ENCODE peak calls at places on chromosomes 7 and 10, in nine cellular contexts. One of them, this sample, is unnamed.

GRCh38 chr10:62681211-62681940 is 123.1 kb upstream of the ADO start:
- DNase-seq in heart right ventricle: no peak
- DNase-seq in fibroblast of mammary gland: peak; percentile 18
- DNase-seq in AG10803: no peak
- DNase-seq in CD8-positive, alpha-beta T cell: peak; percentile 85
- DNase-seq in astrocyte of the cerebellum: no peak
- DNase-seq in lower leg skin: no peak
- DNase-seq in right lobe of liver: no peak
- DNase-seq in endodermal cell: peak; percentile 78
- DNase-seq in this sample: peak; percentile 93

GRCh38 chr10:132273966-132274365 is 33.8 kb downstream of the STK32C start:
- DNase-seq in heart right ventricle: no peak
- DNase-seq in fibroblast of mammary gland: no peak
- DNase-seq in AG10803: no peak
- DNase-seq in CD8-positive, alpha-beta T cell: no peak
- DNase-seq in astrocyte of the cerebellum: no peak
- DNase-seq in lower leg skin: no peak
- DNase-seq in right lobe of liver: peak; percentile 23
- DNase-seq in endodermal cell: no peak
- DNase-seq in this sample: no peak

GRCh38 chr7:100632951-100633717 is 8.2 kb downstream of the TFR2 start:
- DNase-seq in heart right ventricle: peak; percentile 19
- DNase-seq in fibroblast of mammary gland: peak; percentile 24
- DNase-seq in AG10803: peak; percentile 13
- DNase-seq in CD8-positive, alpha-beta T cell: peak; percentile 60
- DNase-seq in astrocyte of the cerebellum: no peak
- DNase-seq in lower leg skin: no peak
- DNase-seq in right lobe of liver: no peak
- DNase-seq in endodermal cell: peak; percentile 81
- DNase-seq in this sample: no peak

GRCh38 chr10:102245101-102245931 is at the start of gene GBF1:
- DNase-seq in heart right ventricle: peak; percentile 95
- DNase-seq in fibroblast of mammary gland: peak; percentile 100
- DNase-seq in AG10803: peak; percentile 100
- DNase-seq in CD8-positive, alpha-beta T cell: peak; percentile 92
- DNase-seq in astrocyte of the cerebellum: peak; percentile 100
- DNase-seq in lower leg skin: peak; percentile 98
- DNase-seq in right lobe of liver: peak; percentile 94
- DNase-seq in endodermal cell: peak; percentile 97
- DNase-seq in this sample: peak; percentile 100

GRCh38 chr7:44305564-44306507 is 19.6 kb downstream of the CAMK2B start:
- DNase-seq in heart right ventricle: no peak
- DNase-seq in fibroblast of mammary gland: no peak
- DNase-seq in AG10803: no peak
- DNase-seq in CD8-positive, alpha-beta T cell: no peak
- DNase-seq in astrocyte of the cerebellum: no peak
- DNase-seq in lower leg skin: peak; percentile 63
- DNase-seq in right lobe of liver: no peak
- DNase-seq in endodermal cell: peak; percentile 29
- DNase-seq in this sample: no peak

GRCh38 chr7:116630932-116631449 is 41.0 kb upstream of the MET start:
- DNase-seq in heart right ventricle: peak; percentile 32
- DNase-seq in fibroblast of mammary gland: peak; percentile 94
- DNase-seq in AG10803: peak; percentile 82
- DNase-seq in CD8-positive, alpha-beta T cell: no peak
- DNase-seq in astrocyte of the cerebellum: peak; percentile 49
- DNase-seq in lower leg skin: peak; percentile 93
- DNase-seq in right lobe of liver: peak; percentile 89
- DNase-seq in endodermal cell: peak; percentile 55
- DNase-seq in this sample: peak; percentile 18

GRCh38 chr10:24901686-24902399 is 50.6 kb downstream of the PRTFDC1 start:
- DNase-seq in heart right ventricle: peak; percentile 34
- DNase-seq in fibroblast of mammary gland: peak; percentile 99
- DNase-seq in AG10803: peak; percentile 92
- DNase-seq in CD8-positive, alpha-beta T cell: no peak
- DNase-seq in astrocyte of the cerebellum: peak; percentile 88
- DNase-seq in lower leg skin: no peak
- DNase-seq in right lobe of liver: no peak
- DNase-seq in endodermal cell: no peak
- DNase-seq in this sample: no peak

GRCh38 chr7:45617166-45617565 is 43.0 kb downstream of the ADCY1 start:
- DNase-seq in heart right ventricle: no peak
- DNase-seq in fibroblast of mammary gland: no peak
- DNase-seq in AG10803: no peak
- DNase-seq in CD8-positive, alpha-beta T cell: no peak
- DNase-seq in astrocyte of the cerebellum: no peak
- DNase-seq in lower leg skin: peak; percentile 53
- DNase-seq in right lobe of liver: no peak
- DNase-seq in endodermal cell: peak; percentile 79
- DNase-seq in this sample: no peak

GRCh38 chr7:37074370-37074769 is 350.1 kb upstream of the AOAH start:
- DNase-seq in heart right ventricle: no peak
- DNase-seq in fibroblast of mammary gland: no peak
- DNase-seq in AG10803: no peak
- DNase-seq in CD8-positive, alpha-beta T cell: no peak
- DNase-seq in astrocyte of the cerebellum: no peak
- DNase-seq in lower leg skin: no peak
- DNase-seq in right lobe of liver: no peak
- DNase-seq in endodermal cell: no peak
- DNase-seq in this sample: no peak

DNA sequence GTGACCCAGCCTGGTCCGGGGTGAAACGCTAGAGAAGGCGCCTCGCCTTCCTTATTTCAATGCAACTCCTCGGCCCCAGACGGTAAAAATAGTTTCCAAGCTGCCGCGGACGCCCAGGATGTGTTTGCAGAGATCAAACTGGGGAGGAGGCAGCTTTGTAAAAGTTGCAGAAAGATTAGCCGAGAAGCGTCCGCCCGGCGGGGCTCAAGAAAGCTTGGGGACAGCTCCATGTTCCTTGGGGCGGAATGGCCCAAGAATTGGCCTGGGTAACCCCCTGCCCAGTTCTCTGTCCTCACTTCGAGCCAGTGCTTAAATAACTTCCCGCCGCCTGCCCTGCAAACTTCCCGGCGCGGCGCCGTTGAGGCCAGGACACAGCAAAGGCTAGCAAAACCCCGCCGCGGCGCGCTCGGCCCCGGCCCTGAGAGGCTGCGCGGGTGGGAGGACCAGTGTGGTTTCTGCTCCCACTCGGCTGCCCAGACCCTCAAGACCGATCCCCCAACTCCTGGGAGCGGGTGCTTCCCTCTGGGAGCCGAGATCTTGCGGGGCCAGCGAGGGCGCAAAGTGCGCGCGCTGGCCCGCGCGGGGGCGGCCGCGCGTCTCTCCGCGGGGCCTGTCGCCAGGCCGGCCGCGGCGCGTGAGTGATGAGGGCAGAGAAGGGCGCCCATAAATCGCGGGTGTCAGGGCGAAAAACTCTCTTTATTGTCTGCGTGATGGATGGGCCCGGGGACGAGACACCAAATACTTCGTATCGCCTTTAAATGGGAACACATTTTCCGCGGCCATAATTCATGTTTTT is 6.3 kb upstream of the ZNF503 start:
- DNase-seq in heart right ventricle: peak; percentile 44
- DNase-seq in fibroblast of mammary gland: peak; percentile 28
- DNase-seq in AG10803: peak; percentile 67
- DNase-seq in CD8-positive, alpha-beta T cell: no peak
- DNase-seq in astrocyte of the cerebellum: no peak
- DNase-seq in lower leg skin: peak; percentile 91
- DNase-seq in right lobe of liver: no peak
- DNase-seq in endodermal cell: peak; percentile 83
- DNase-seq in this sample: no peak
- TF ChIP-seq CTCF in heart right ventricle: peak; percentile 12
- TF ChIP-seq CTCF in fibroblast of mammary gland: no peak
- TF ChIP-seq CTCF in AG10803: no peak
- TF ChIP-seq CTCF in CD8-positive, alpha-beta T cell: no peak
- TF ChIP-seq CTCF in astrocyte of the cerebellum: no peak
- TF ChIP-seq CTCF in lower leg skin: no peak
- TF ChIP-seq CTCF in right lobe of liver: no peak
- TF ChIP-seq CTCF in endodermal cell: no peak
- TF ChIP-seq CTCF in this sample: no peak

DNA sequence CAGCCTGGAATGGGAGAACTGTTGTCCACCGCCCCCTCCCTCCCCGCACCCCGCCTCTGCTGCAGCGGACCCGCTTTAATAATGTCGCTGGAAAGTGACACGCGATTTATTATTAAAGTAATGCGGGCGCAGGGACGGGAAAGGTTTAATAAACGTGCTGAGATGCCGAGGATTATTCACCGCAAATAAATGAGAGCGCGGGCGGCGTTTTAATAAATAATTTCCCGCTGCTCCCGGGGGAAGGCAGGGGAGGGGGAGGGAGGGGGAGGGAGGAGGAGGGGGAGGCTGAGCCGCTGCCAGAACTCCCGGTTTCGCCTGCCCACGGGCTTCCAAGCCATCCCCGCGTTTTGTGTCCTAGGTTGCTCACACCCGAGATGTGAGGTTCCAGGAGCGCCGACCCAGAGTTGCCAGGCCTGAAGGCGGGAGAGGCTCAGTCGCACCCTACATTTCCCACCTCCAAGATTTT is 5.1 kb downstream of the KAZALD1 start:
- DNase-seq in heart right ventricle: peak; percentile 28
- DNase-seq in fibroblast of mammary gland: peak; percentile 31
- DNase-seq in AG10803: no peak
- DNase-seq in CD8-positive, alpha-beta T cell: no peak
- DNase-seq in astrocyte of the cerebellum: no peak
- DNase-seq in lower leg skin: no peak
- DNase-seq in right lobe of liver: no peak
- DNase-seq in endodermal cell: no peak
- DNase-seq in this sample: no peak
- H3K4me3 ChIP-seq in heart right ventricle: peak overlapping the region; percentile 43
- H3K4me3 ChIP-seq in fibroblast of mammary gland: peak overlapping the region; percentile 56
- H3K4me3 ChIP-seq in AG10803: peak overlapping the region; percentile 64
- H3K4me3 ChIP-seq in CD8-positive, alpha-beta T cell: peak overlapping the region; percentile 64
- H3K4me3 ChIP-seq in astrocyte of the cerebellum: peak overlapping the region; percentile 49
- H3K4me3 ChIP-seq in lower leg skin: peak overlapping the region; percentile 37
- H3K4me3 ChIP-seq in right lobe of liver: peak overlapping the region; percentile 51
- H3K4me3 ChIP-seq in endodermal cell: peak overlapping the region; percentile 85
- H3K4me3 ChIP-seq in this sample: peak overlapping the region; percentile 69

DNA sequence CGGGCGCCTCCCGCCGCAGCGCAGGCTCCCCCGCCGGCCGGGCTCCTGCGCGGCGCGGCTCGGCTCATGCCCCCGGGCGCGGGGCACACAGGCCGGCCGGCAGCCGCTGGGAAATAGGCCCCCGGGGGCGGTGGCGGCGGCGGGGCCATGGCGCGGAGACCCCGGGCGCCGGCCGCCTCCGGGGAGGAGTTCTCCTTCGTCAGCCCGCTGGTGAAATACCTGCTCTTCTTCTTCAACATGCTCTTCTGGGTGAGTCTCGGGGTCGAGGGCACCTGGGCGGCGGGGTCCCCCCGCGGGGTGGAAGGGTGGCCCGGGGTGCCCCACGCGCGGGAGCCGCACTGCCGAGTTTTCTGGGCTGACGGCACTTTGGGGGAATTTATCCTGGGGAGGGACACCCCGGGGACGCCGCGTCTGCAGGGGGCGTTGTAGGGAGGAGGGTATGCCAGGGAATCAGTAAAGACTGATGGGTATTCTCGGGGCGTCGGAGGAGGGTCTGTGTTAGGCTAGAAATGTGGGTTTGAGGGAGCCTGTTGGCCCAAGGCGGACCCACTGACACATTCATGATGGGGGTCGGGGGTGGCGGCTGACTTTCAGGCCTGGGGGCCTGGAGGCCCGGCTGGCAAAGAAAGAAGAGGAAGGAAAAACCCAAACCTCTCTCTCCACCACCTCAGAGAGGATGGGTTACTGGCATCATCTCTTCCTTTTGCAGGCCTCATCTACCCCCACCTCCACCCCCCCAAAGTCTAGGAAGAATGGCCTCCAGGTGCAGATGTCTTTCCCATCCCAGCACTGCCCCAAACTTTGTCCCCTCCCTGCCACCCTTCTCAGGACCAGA is 544 bp downstream of the TSPAN33 start:
- DNase-seq in heart right ventricle: no peak
- DNase-seq in fibroblast of mammary gland: no peak
- DNase-seq in AG10803: no peak
- DNase-seq in CD8-positive, alpha-beta T cell: peak; percentile 51
- DNase-seq in astrocyte of the cerebellum: no peak
- DNase-seq in lower leg skin: no peak
- DNase-seq in right lobe of liver: no peak
- DNase-seq in endodermal cell: peak; percentile 62
- DNase-seq in this sample: no peak
- TF ChIP-seq CTCF in heart right ventricle: peak; percentile 32
- TF ChIP-seq CTCF in fibroblast of mammary gland: no peak
- TF ChIP-seq CTCF in AG10803: peak; percentile 12
- TF ChIP-seq CTCF in CD8-positive, alpha-beta T cell: peak; percentile 44
- TF ChIP-seq CTCF in astrocyte of the cerebellum: peak; percentile 33
- TF ChIP-seq CTCF in lower leg skin: no peak
- TF ChIP-seq CTCF in right lobe of liver: no peak
- TF ChIP-seq CTCF in endodermal cell: peak; percentile 64
- TF ChIP-seq CTCF in this sample: peak; percentile 53

GRCh38 chr10:5889624-5890518 is at the start of the genes ANKRD16 and FBH1:
- DNase-seq in heart right ventricle: peak; percentile 99
- DNase-seq in fibroblast of mammary gland: peak; percentile 98
- DNase-seq in AG10803: peak; percentile 100
- DNase-seq in CD8-positive, alpha-beta T cell: peak; percentile 95
- DNase-seq in astrocyte of the cerebellum: peak; percentile 97
- DNase-seq in lower leg skin: peak; percentile 100
- DNase-seq in right lobe of liver: peak; percentile 99
- DNase-seq in endodermal cell: peak; percentile 99
- DNase-seq in this sample: peak; percentile 93

GRCh38 chr10:5888843-5889623 is 660 bp downstream of the ANKRD16 start:
- DNase-seq in heart right ventricle: no peak
- DNase-seq in fibroblast of mammary gland: peak; percentile 11
- DNase-seq in AG10803: peak; percentile 8
- DNase-seq in CD8-positive, alpha-beta T cell: peak; percentile 30
- DNase-seq in astrocyte of the cerebellum: no peak
- DNase-seq in lower leg skin: peak; percentile 86
- DNase-seq in right lobe of liver: no peak
- DNase-seq in endodermal cell: peak; percentile 87
- DNase-seq in this sample: no peak

GRCh38 chr10:5888352-5888751 is 1.3 kb downstream of the ANKRD16 start:
- DNase-seq in heart right ventricle: no peak
- DNase-seq in fibroblast of mammary gland: peak; percentile 58
- DNase-seq in AG10803: peak; percentile 54
- DNase-seq in CD8-positive, alpha-beta T cell: no peak
- DNase-seq in astrocyte of the cerebellum: no peak
- DNase-seq in lower leg skin: peak; percentile 14
- DNase-seq in right lobe of liver: no peak
- DNase-seq in endodermal cell: no peak
- DNase-seq in this sample: no peak

GRCh38 chr10:5887641-5888040 is 2.1 kb downstream of the ANKRD16 start:
- DNase-seq in heart right ventricle: no peak
- DNase-seq in fibroblast of mammary gland: no peak
- DNase-seq in AG10803: no peak
- DNase-seq in CD8-positive, alpha-beta T cell: no peak
- DNase-seq in astrocyte of the cerebellum: no peak
- DNase-seq in lower leg skin: peak; percentile 67
- DNase-seq in right lobe of liver: no peak
- DNase-seq in endodermal cell: no peak
- DNase-seq in this sample: no peak

DNA sequence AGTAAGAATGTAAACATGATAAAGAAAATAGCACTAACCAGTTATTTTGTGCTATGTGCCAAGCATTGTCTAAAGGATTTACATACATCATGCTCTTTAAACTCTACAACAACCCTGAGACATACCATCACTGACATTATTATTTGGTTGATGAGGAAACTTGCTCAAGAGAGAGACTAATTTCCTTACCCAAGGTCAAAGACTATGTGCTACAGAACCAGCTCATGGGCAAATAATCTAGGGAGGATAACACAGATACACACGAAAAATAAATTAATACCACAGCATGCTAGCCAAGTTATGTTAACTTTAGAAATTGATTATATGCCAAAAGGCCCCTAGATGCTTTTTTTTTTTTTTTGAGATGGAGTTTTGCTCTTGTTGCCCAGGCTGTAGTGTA is 2.7 kb downstream of the ANKRD16 start:
- DNase-seq in heart right ventricle: no peak
- DNase-seq in fibroblast of mammary gland: no peak
- DNase-seq in AG10803: peak; percentile 6
- DNase-seq in CD8-positive, alpha-beta T cell: no peak
- DNase-seq in astrocyte of the cerebellum: no peak
- DNase-seq in lower leg skin: no peak
- DNase-seq in right lobe of liver: no peak
- DNase-seq in endodermal cell: no peak
- DNase-seq in this sample: no peak
- H3K4me3 ChIP-seq in heart right ventricle: no peak overlapping the region
- H3K4me3 ChIP-seq in fibroblast of mammary gland: no peak overlapping the region
- H3K4me3 ChIP-seq in AG10803: no peak overlapping the region
- H3K4me3 ChIP-seq in CD8-positive, alpha-beta T cell: no peak overlapping the region
- H3K4me3 ChIP-seq in astrocyte of the cerebellum: no peak overlapping the region
- H3K4me3 ChIP-seq in lower leg skin: no peak overlapping the region
- H3K4me3 ChIP-seq in right lobe of liver: no peak overlapping the region
- H3K4me3 ChIP-seq in endodermal cell: peak overlapping the region; percentile 4
- H3K4me3 ChIP-seq in this sample: no peak overlapping the region

This sample was measured in GM12864.